ENCODE peak calls at places on chromosome 4, in ten cellular contexts. One of them, this sample, is unnamed.

GRCh38 chr4:89765966-89766365 is 71.0 kb downstream of the SNCA start:
- DNase-seq in GM12891: no peak
- DNase-seq in GM12892: no peak
- DNase-seq in CD8-positive, alpha-beta memory T cell: no peak
- DNase-seq in kidney: no peak
- DNase-seq in AG09309: peak; percentile 29
- DNase-seq in effector memory CD4-positive, alpha-beta T cell: no peak
- DNase-seq in HFFc6: peak; percentile 62
- DNase-seq in head of caudate nucleus: no peak
- DNase-seq in stimulated activated naive CD4-positive, alpha-beta T cell: no peak
- DNase-seq in this sample: no peak

GRCh38 chr4:89152972-89153371 is 41.6 kb downstream of the TIGD2 start:
- DNase-seq in GM12891: no peak
- DNase-seq in GM12892: no peak
- DNase-seq in CD8-positive, alpha-beta memory T cell: no peak
- DNase-seq in kidney: no peak
- DNase-seq in AG09309: no peak
- DNase-seq in effector memory CD4-positive, alpha-beta T cell: no peak
- DNase-seq in HFFc6: no peak
- DNase-seq in head of caudate nucleus: no peak
- DNase-seq in stimulated activated naive CD4-positive, alpha-beta T cell: no peak
- DNase-seq in this sample: no peak

GRCh38 chr4:107896158-107896645 is 35.1 kb upstream of the CYP2U1 start:
- DNase-seq in GM12891: no peak
- DNase-seq in GM12892: no peak
- DNase-seq in CD8-positive, alpha-beta memory T cell: no peak
- DNase-seq in kidney: no peak
- DNase-seq in AG09309: peak; percentile 95
- DNase-seq in effector memory CD4-positive, alpha-beta T cell: no peak
- DNase-seq in HFFc6: peak; percentile 97
- DNase-seq in head of caudate nucleus: no peak
- DNase-seq in stimulated activated naive CD4-positive, alpha-beta T cell: no peak
- DNase-seq in this sample: no peak

GRCh38 chr4:23855912-23856605 is 33.8 kb downstream of the PPARGC1A start:
- DNase-seq in GM12891: no peak
- DNase-seq in GM12892: no peak
- DNase-seq in CD8-positive, alpha-beta memory T cell: no peak
- DNase-seq in kidney: no peak
- DNase-seq in AG09309: no peak
- DNase-seq in effector memory CD4-positive, alpha-beta T cell: no peak
- DNase-seq in HFFc6: no peak
- DNase-seq in head of caudate nucleus: no peak
- DNase-seq in stimulated activated naive CD4-positive, alpha-beta T cell: no peak
- DNase-seq in this sample: no peak

GRCh38 chr4:167775374-167775773 is 317.0 kb upstream of the ANXA10 start:
- DNase-seq in GM12891: no peak
- DNase-seq in GM12892: no peak
- DNase-seq in CD8-positive, alpha-beta memory T cell: no peak
- DNase-seq in kidney: no peak
- DNase-seq in AG09309: no peak
- DNase-seq in effector memory CD4-positive, alpha-beta T cell: no peak
- DNase-seq in HFFc6: no peak
- DNase-seq in head of caudate nucleus: no peak
- DNase-seq in stimulated activated naive CD4-positive, alpha-beta T cell: no peak
- DNase-seq in this sample: no peak

GRCh38 chr4:147488551-147488950 is 7.7 kb downstream of the EDNRA start:
- DNase-seq in GM12891: no peak
- DNase-seq in GM12892: no peak
- DNase-seq in CD8-positive, alpha-beta memory T cell: no peak
- DNase-seq in kidney: no peak
- DNase-seq in AG09309: no peak
- DNase-seq in effector memory CD4-positive, alpha-beta T cell: no peak
- DNase-seq in HFFc6: no peak
- DNase-seq in head of caudate nucleus: no peak
- DNase-seq in stimulated activated naive CD4-positive, alpha-beta T cell: no peak
- DNase-seq in this sample: no peak

GRCh38 chr4:62670509-62670908 is 1470.4 kb downstream of the ADGRL3 start:
- DNase-seq in GM12891: no peak
- DNase-seq in GM12892: no peak
- DNase-seq in CD8-positive, alpha-beta memory T cell: no peak
- DNase-seq in kidney: no peak
- DNase-seq in AG09309: no peak
- DNase-seq in effector memory CD4-positive, alpha-beta T cell: no peak
- DNase-seq in HFFc6: no peak
- DNase-seq in head of caudate nucleus: no peak
- DNase-seq in stimulated activated naive CD4-positive, alpha-beta T cell: no peak
- DNase-seq in this sample: no peak

GRCh38 chr4:98780111-98780549 is 121.7 kb upstream of the TSPAN5 start:
- DNase-seq in GM12891: no peak
- DNase-seq in GM12892: no peak
- DNase-seq in CD8-positive, alpha-beta memory T cell: no peak
- DNase-seq in kidney: no peak
- DNase-seq in AG09309: no peak
- DNase-seq in effector memory CD4-positive, alpha-beta T cell: no peak
- DNase-seq in HFFc6: no peak
- DNase-seq in head of caudate nucleus: no peak
- DNase-seq in stimulated activated naive CD4-positive, alpha-beta T cell: no peak
- DNase-seq in this sample: no peak

GRCh38 chr4:66590488-66591215 is 920.4 kb upstream of the EPHA5 start:
- DNase-seq in GM12891: no peak
- DNase-seq in GM12892: no peak
- DNase-seq in CD8-positive, alpha-beta memory T cell: no peak
- DNase-seq in kidney: no peak
- DNase-seq in AG09309: peak; percentile 42
- DNase-seq in effector memory CD4-positive, alpha-beta T cell: no peak
- DNase-seq in HFFc6: no peak
- DNase-seq in head of caudate nucleus: no peak
- DNase-seq in stimulated activated naive CD4-positive, alpha-beta T cell: no peak
- DNase-seq in this sample: no peak

GRCh38 chr4:166121897-166122296 is 248.9 kb downstream of the TLL1 start:
- DNase-seq in GM12891: no peak
- DNase-seq in GM12892: no peak
- DNase-seq in CD8-positive, alpha-beta memory T cell: no peak
- DNase-seq in kidney: no peak
- DNase-seq in AG09309: no peak
- DNase-seq in effector memory CD4-positive, alpha-beta T cell: no peak
- DNase-seq in HFFc6: no peak
- DNase-seq in head of caudate nucleus: no peak
- DNase-seq in stimulated activated naive CD4-positive, alpha-beta T cell: no peak
- DNase-seq in this sample: no peak

GRCh38 chr4:154591890-154592289 is 1.3 kb upstream of the FGA start:
- DNase-seq in GM12891: no peak
- DNase-seq in GM12892: no peak
- DNase-seq in CD8-positive, alpha-beta memory T cell: no peak
- DNase-seq in kidney: no peak
- DNase-seq in AG09309: no peak
- DNase-seq in effector memory CD4-positive, alpha-beta T cell: no peak
- DNase-seq in HFFc6: no peak
- DNase-seq in head of caudate nucleus: no peak
- DNase-seq in stimulated activated naive CD4-positive, alpha-beta T cell: no peak
- DNase-seq in this sample: no peak

GRCh38 chr4:103634236-103634635 is 85.5 kb downstream of the TACR3 start:
- DNase-seq in GM12891: no peak
- DNase-seq in GM12892: no peak
- DNase-seq in CD8-positive, alpha-beta memory T cell: no peak
- DNase-seq in kidney: no peak
- DNase-seq in AG09309: no peak
- DNase-seq in effector memory CD4-positive, alpha-beta T cell: no peak
- DNase-seq in HFFc6: no peak
- DNase-seq in head of caudate nucleus: no peak
- DNase-seq in stimulated activated naive CD4-positive, alpha-beta T cell: no peak
- DNase-seq in this sample: no peak

GRCh38 chr4:40056722-40057539 is at the start of gene N4BP2:
- DNase-seq in GM12891: peak; percentile 71
- DNase-seq in GM12892: peak; percentile 65
- DNase-seq in CD8-positive, alpha-beta memory T cell: peak; percentile 53
- DNase-seq in kidney: peak; percentile 94
- DNase-seq in AG09309: no peak
- DNase-seq in effector memory CD4-positive, alpha-beta T cell: peak; percentile 45
- DNase-seq in HFFc6: peak; percentile 40
- DNase-seq in head of caudate nucleus: peak; percentile 72
- DNase-seq in stimulated activated naive CD4-positive, alpha-beta T cell: peak; percentile 70
- DNase-seq in this sample: peak; percentile 94

GRCh38 chr4:56909083-56909981 is 1.6 kb downstream of the REST start:
- DNase-seq in GM12891: peak; percentile 47
- DNase-seq in GM12892: peak; percentile 52
- DNase-seq in CD8-positive, alpha-beta memory T cell: peak; percentile 27
- DNase-seq in kidney: peak; percentile 90
- DNase-seq in AG09309: no peak
- DNase-seq in effector memory CD4-positive, alpha-beta T cell: peak; percentile 18
- DNase-seq in HFFc6: peak; percentile 55
- DNase-seq in head of caudate nucleus: peak; percentile 22
- DNase-seq in stimulated activated naive CD4-positive, alpha-beta T cell: peak; percentile 75
- DNase-seq in this sample: peak; percentile 72

GRCh38 chr4:125639182-125639621 is 324.4 kb downstream of the FAT4 start:
- DNase-seq in GM12891: no peak
- DNase-seq in GM12892: no peak
- DNase-seq in CD8-positive, alpha-beta memory T cell: no peak
- DNase-seq in kidney: peak; percentile 59
- DNase-seq in AG09309: no peak
- DNase-seq in effector memory CD4-positive, alpha-beta T cell: no peak
- DNase-seq in HFFc6: no peak
- DNase-seq in head of caudate nucleus: no peak
- DNase-seq in stimulated activated naive CD4-positive, alpha-beta T cell: no peak
- DNase-seq in this sample: no peak

GRCh38 chr4:16289872-16290554 is 63.7 kb upstream of the TAPT1 start:
- DNase-seq in GM12891: peak; percentile 5
- DNase-seq in GM12892: no peak
- DNase-seq in CD8-positive, alpha-beta memory T cell: no peak
- DNase-seq in kidney: no peak
- DNase-seq in AG09309: no peak
- DNase-seq in effector memory CD4-positive, alpha-beta T cell: no peak
- DNase-seq in HFFc6: peak; percentile 34
- DNase-seq in head of caudate nucleus: no peak
- DNase-seq in stimulated activated naive CD4-positive, alpha-beta T cell: peak; percentile 19
- DNase-seq in this sample: no peak

GRCh38 chr4:154743683-154744340 is at the start of gene LRAT:
- DNase-seq in GM12891: peak; percentile 23
- DNase-seq in GM12892: no peak
- DNase-seq in CD8-positive, alpha-beta memory T cell: no peak
- DNase-seq in kidney: peak; percentile 85
- DNase-seq in AG09309: no peak
- DNase-seq in effector memory CD4-positive, alpha-beta T cell: no peak
- DNase-seq in HFFc6: no peak
- DNase-seq in head of caudate nucleus: peak; percentile 57
- DNase-seq in stimulated activated naive CD4-positive, alpha-beta T cell: peak; percentile 1
- DNase-seq in this sample: no peak

GRCh38 chr4:182213024-182213423 is 30.2 kb upstream of the TENM3 start:
- DNase-seq in GM12891: no peak
- DNase-seq in GM12892: no peak
- DNase-seq in CD8-positive, alpha-beta memory T cell: no peak
- DNase-seq in kidney: no peak
- DNase-seq in AG09309: no peak
- DNase-seq in effector memory CD4-positive, alpha-beta T cell: no peak
- DNase-seq in HFFc6: peak; percentile 12
- DNase-seq in head of caudate nucleus: no peak
- DNase-seq in stimulated activated naive CD4-positive, alpha-beta T cell: no peak
- DNase-seq in this sample: no peak

GRCh38 chr4:91064157-91064853 is 937.1 kb downstream of the CCSER1 start:
- DNase-seq in GM12891: no peak
- DNase-seq in GM12892: no peak
- DNase-seq in CD8-positive, alpha-beta memory T cell: no peak
- DNase-seq in kidney: peak; percentile 26
- DNase-seq in AG09309: no peak
- DNase-seq in effector memory CD4-positive, alpha-beta T cell: no peak
- DNase-seq in HFFc6: no peak
- DNase-seq in head of caudate nucleus: no peak
- DNase-seq in stimulated activated naive CD4-positive, alpha-beta T cell: no peak
- DNase-seq in this sample: no peak

This sample was measured in Right ventricle myocardium inferior.